ENCODE peak calls at places on chromosomes 11 and 22, in five cellular contexts. N is A549, V is K562, P is HepG2, Y is GM12878. A is an unnamed sample.

GRCh38 chr11:77669848-77670511 is 32.4 kb upstream of the CLNS1A start:
- DNase-seq in V (no peak), N (peak), P (peak), Y (no peak), A (no peak)

GRCh38 chr11:14269956-14270355 is 89.0 kb downstream of the RRAS2 start:
- DNase-seq in Y (no peak), N (no peak), P (no peak), V (no peak), A (no peak)

GRCh38 chr11:955154-956049 is 29.7 kb downstream of the AP2A2 start:
- DNase-seq in P (no peak), N (no peak), V (no peak), Y (no peak), A (no peak)

GRCh38 chr11:71934213-71934612 is 5.4 kb downstream of the RNF121 start:
- DNase-seq in N (no peak), V (no peak), Y (no peak), P (no peak), A (no peak)

GRCh38 chr22:19984201-19984753 is 32.3 kb downstream of the ARVCF start:
- DNase-seq in P (no peak), Y (no peak), V (no peak), N (peak), A (no peak)

GRCh38 chr11:72760543-72761400 is 8.6 kb upstream of the ARAP1 start:
- DNase-seq in Y (no peak), V (no peak), P (no peak), N (no peak), A (no peak)

GRCh38 chr11:61679893-61680621 is at the start of gene DAGLA:
- DNase-seq in P (peak), Y (no peak), V (peak), N (peak), A (peak)

GRCh38 chr22:43747877-43748276 is 64.2 kb downstream of the EFCAB6 start:
- DNase-seq in N (no peak), P (no peak), V (no peak), Y (no peak), A (no peak)

GRCh38 chr22:50717709-50718351 is 20.2 kb upstream of the ACR start:
- DNase-seq in V (no peak), Y (no peak), N (no peak), P (no peak), A (no peak)

GRCh38 chr22:22394589-22394988 is 114.0 kb downstream of the ZNF280B start:
- DNase-seq in V (no peak), P (no peak), Y (no peak), N (no peak), A (no peak)

GRCh38 chr11:36619502-36619901 is 21.5 kb upstream of the RAG2 start:
- DNase-seq in V (no peak), N (no peak), P (no peak), Y (no peak), A (no peak)

GRCh38 chr11:123300874-123301695 is 106.0 kb upstream of the CLMP start:
- DNase-seq in Y (peak), P (no peak), V (no peak), N (no peak), A (no peak)

GRCh38 chr11:48018561-48019229 is 38.3 kb downstream of the PTPRJ start:
- DNase-seq in P (no peak), V (no peak), Y (no peak), N (no peak), A (peak)

GRCh38 chr22:29479417-29480261 is at the start of gene NEFH:
- DNase-seq in Y (no peak), N (no peak), P (no peak), V (peak), A (peak)

GRCh38 chr11:10476927-10477689 is 22.0 kb downstream of the AMPD3 start:
- DNase-seq in P (no peak), V (no peak), Y (no peak), N (no peak), A (no peak)

GRCh38 chr22:26529345-26529744 is 17.1 kb upstream of the TFIP11 start:
- DNase-seq in P (peak), V (no peak), Y (no peak), N (no peak), A (no peak)

DNA sequence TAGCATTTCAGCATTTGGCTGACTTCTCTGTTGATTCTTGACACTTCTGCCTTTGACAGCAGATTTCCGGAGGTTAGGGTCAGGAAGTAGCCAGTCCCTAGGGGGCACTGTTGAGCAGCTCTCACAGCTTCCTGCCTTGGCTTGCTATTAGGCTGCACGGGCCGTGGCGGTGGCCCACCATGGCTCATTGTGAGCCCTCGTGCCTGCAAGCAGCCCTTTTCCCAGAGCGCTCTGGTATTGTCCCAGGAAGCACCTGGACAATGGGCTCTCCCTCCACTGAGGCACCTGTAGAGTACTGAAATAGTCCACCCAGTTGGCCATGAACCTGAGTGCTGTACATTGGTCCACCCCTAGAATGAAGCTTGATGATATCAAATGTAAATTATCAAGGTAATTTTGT is 100.2 kb upstream of the GAL start:
- DNase-seq in Y (no peak), V (peak), P (peak), N (peak), A (peak)
- TF ChIP-seq JUNB in Y (no peak), V (no peak), P (no peak), N (no peak), A (no peak)

GRCh38 chr11:95727630-95728029 is 62.0 kb downstream of the FAM76B start:
- DNase-seq in Y (no peak), V (no peak), P (no peak), N (no peak), A (no peak)
- TF ChIP-seq JUNB in Y (no peak), V (no peak), P (no peak), N (no peak), A (no peak)

GRCh38 chr22:36731916-36732315 is 28.4 kb upstream of the CACNG2 start:
- DNase-seq in V (no peak), P (no peak), Y (no peak), N (no peak), A (no peak)
- TF ChIP-seq JUNB in V (no peak), P (no peak), Y (no peak), N (no peak), A (no peak)

DNA sequence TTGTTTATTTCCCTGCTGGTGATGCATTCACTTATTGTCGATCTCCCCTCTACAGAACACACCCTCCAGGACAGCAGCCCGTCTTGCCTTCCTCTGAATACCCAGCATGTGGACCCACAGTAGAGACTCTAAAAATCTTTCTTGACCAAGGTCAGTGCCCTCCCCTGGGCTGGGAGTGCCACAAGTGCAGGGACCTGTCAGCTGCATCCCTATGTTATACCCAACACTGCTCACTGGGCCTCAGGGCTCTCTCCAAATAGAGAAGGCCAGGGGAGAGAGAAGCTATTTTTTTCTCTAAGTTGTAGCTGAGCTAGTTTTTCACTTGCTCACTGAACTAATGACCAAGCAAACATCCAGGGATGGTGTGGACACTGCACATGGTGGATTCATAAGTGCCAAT is 9.8 kb downstream of the KCNJ1 start:
- DNase-seq in N (no peak), P (no peak), Y (no peak), V (no peak), A (no peak)
- TF ChIP-seq JUNB in N (no peak), P (no peak), Y (no peak), V (no peak), A (no peak)

GRCh38 chr11:44760917-44761545 is 34.3 kb downstream of the TSPAN18 start:
- DNase-seq in P (no peak), V (peak), Y (no peak), N (peak), A (peak)
- TF ChIP-seq JUNB in P (no peak), V (peak), Y (no peak), N (no peak), A (no peak)

DNA sequence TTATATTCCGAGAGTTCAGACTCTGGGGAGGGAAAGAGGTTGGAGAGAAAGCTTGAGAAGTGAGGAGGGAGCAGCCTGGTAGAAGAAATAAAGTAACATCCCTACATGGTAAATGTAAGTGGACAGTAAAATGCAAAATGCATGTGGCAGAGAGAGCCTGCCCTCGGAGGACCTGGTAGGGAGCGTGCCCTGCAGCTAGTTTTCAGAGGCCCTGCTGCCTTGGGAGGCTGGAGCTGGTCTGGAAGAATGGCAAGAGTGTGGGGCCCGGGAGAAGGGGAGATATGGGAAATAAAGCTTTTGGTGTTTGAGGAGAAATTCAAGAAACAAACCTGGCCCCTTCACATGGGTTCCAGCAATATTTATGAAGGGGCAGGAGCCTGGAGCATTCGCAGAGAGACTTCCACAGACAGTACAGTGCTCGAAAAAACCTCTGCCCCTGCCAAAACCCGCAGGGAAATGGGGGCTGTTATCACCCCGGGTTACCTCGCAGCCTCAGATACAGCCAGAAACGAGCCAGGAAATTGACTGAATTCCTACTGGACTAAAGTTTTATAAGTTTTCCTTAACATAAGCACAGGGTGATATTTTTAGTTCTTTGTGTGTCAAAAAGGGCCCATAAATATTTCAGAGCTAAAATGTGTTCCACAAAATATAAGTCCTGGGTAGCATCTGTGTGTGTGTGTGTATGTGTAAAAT is 363.0 kb downstream of the TENM4 start:
- DNase-seq in N (no peak), P (no peak), V (no peak), Y (no peak), A (no peak)
- TF ChIP-seq JUNB in N (no peak), P (no peak), V (no peak), Y (no peak), A (no peak)

GRCh38 chr11:95922536-95923440 is 1.1 kb downstream of the MTMR2 start:
- DNase-seq in P (no peak), V (no peak), N (no peak), Y (no peak), A (no peak)

GRCh38 chr11:95925011-95925410 is 1.1 kb upstream of the MTMR2 start:
- DNase-seq in P (peak), V (no peak), Y (no peak), N (peak), A (peak)

GRCh38 chr11:95923441-95923729 is 522 bp downstream of the MTMR2 start:
- DNase-seq in P (no peak), N (no peak), V (no peak), Y (no peak), A (no peak)

GRCh38 chr11:95923730-95924413 is at the start of gene MTMR2:
- DNase-seq in Y (peak), V (peak), P (peak), N (peak), A (peak)

DNA sequence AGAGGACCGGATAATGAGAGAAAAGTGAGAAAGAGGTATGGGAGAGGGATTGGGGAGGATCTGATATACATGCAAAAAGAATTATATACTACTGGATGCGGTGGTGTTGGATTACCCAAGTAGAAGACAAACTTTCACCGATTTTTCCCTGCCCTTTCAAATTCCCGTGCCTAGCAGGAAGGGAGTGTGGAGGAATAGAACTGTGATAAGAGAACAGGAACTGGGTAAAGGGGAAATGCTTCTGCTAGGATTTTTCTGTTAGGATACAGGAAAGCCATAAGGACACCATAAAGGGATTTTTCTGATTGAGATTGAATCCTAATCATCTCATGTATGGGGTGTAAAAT is 480 bp upstream of the MTMR2 start:
- DNase-seq in Y (no peak), V (no peak), P (peak), N (no peak), A (peak)
- TF ChIP-seq JUNB in Y (no peak), V (no peak), P (peak), N (no peak), A (no peak)

A was measured in GM23338.